ENCODE peak calls at places on chromosomes 6 and 20, in four cellular contexts. J is T-helper 1 cell, K is PC-3, S is dermis blood vessel endothelial cell. Z is an unnamed sample.

GRCh38 chr6:137269803-137270202 is 50.6 kb upstream of the IFNGR1 start:
- DNase-seq in J (no peak), K (no peak), S (no peak), Z (no peak)

GRCh38 chr20:16394784-16395183 is 178.5 kb downstream of the KIF16B start:
- DNase-seq in J (no peak), K (no peak), S (no peak), Z (no peak)

GRCh38 chr6:24720131-24720603 is 1.2 kb upstream of the C6orf62 start:
- DNase-seq in J (peak), K (peak), S (peak), Z (peak)

GRCh38 chr6:147132889-147133288 is 71.3 kb upstream of the STXBP5 start:
- DNase-seq in J (no peak), K (peak), S (no peak), Z (no peak)

GRCh38 chr20:18279231-18279630 is 9.1 kb upstream of the ZNF133 start:
- DNase-seq in J (no peak), K (peak), S (no peak), Z (no peak)

GRCh38 chr6:96236471-96236870 is 220.7 kb downstream of the FUT9 start:
- DNase-seq in J (no peak), K (no peak), S (no peak), Z (no peak)

GRCh38 chr6:13327691-13328075 is 654 bp downstream of the TBC1D7 start:
- DNase-seq in J (no peak), K (peak), S (no peak), Z (no peak)

GRCh38 chr20:3082955-3083952 is 1.3 kb downstream of the AVP start:
- DNase-seq in J (no peak), K (no peak), S (no peak), Z (no peak)

GRCh38 chr6:2765896-2766766 is 938 bp downstream of the WRNIP1 start:
- DNase-seq in J (peak), K (peak), S (peak), Z (peak)

GRCh38 chr6:2412731-2413130 is 167.3 kb upstream of the GMDS start:
- DNase-seq in J (no peak), K (peak), S (no peak), Z (no peak)